ENCODE peak calls at places on chromosomes 11 and 22, in seven cellular contexts. One of them, this sample, is unnamed.

GRCh38 chr11:45665933-45666647 is 668 bp upstream of the CHST1 start:
- DNase-seq in omental fat pad: no peak
- DNase-seq in fibroblast of the aortic adventitia: no peak
- DNase-seq in PC-9: no peak
- DNase-seq in aorta: peak
- DNase-seq in SK-N-SH: no peak
- DNase-seq in HCT116: no peak
- DNase-seq in this sample: peak

GRCh38 chr11:121723261-121723741 is 270.5 kb upstream of the SORL1-AS1 start:
- DNase-seq in omental fat pad: no peak
- DNase-seq in fibroblast of the aortic adventitia: peak
- DNase-seq in PC-9: no peak
- DNase-seq in aorta: peak
- DNase-seq in SK-N-SH: no peak
- DNase-seq in HCT116: no peak
- DNase-seq in this sample: no peak

GRCh38 chr11:61695917-61696316 is 15.7 kb downstream of the DAGLA start:
- DNase-seq in omental fat pad: peak
- DNase-seq in fibroblast of the aortic adventitia: peak
- DNase-seq in PC-9: peak
- DNase-seq in aorta: peak
- DNase-seq in SK-N-SH: peak
- DNase-seq in HCT116: no peak
- DNase-seq in this sample: peak

GRCh38 chr22:50694766-50695420 is 22.3 kb downstream of the SHANK3 start:
- DNase-seq in omental fat pad: no peak
- DNase-seq in fibroblast of the aortic adventitia: no peak
- DNase-seq in PC-9: no peak
- DNase-seq in aorta: peak
- DNase-seq in SK-N-SH: no peak
- DNase-seq in HCT116: no peak
- DNase-seq in this sample: no peak

GRCh38 chr22:33544707-33545106 is 375.6 kb downstream of the LARGE1 start:
- DNase-seq in omental fat pad: no peak
- DNase-seq in fibroblast of the aortic adventitia: peak
- DNase-seq in PC-9: no peak
- DNase-seq in aorta: no peak
- DNase-seq in SK-N-SH: no peak
- DNase-seq in HCT116: no peak
- DNase-seq in this sample: no peak

GRCh38 chr11:102476812-102477211 is 24.2 kb upstream of the TMEM123 start:
- DNase-seq in omental fat pad: no peak
- DNase-seq in fibroblast of the aortic adventitia: no peak
- DNase-seq in PC-9: peak
- DNase-seq in aorta: no peak
- DNase-seq in SK-N-SH: no peak
- DNase-seq in HCT116: no peak
- DNase-seq in this sample: no peak

GRCh38 chr11:7511405-7511804 is 2.4 kb upstream of the PPFIBP2 start:
- DNase-seq in omental fat pad: no peak
- DNase-seq in fibroblast of the aortic adventitia: peak
- DNase-seq in PC-9: no peak
- DNase-seq in aorta: peak
- DNase-seq in SK-N-SH: no peak
- DNase-seq in HCT116: no peak
- DNase-seq in this sample: no peak

GRCh38 chr22:20001082-20001638 is 15.5 kb downstream of the ARVCF start:
- DNase-seq in omental fat pad: no peak
- DNase-seq in fibroblast of the aortic adventitia: no peak
- DNase-seq in PC-9: no peak
- DNase-seq in aorta: peak
- DNase-seq in SK-N-SH: no peak
- DNase-seq in HCT116: no peak
- DNase-seq in this sample: no peak

GRCh38 chr22:24471570-24471969 is 23.6 kb upstream of the UPB1 start:
- DNase-seq in omental fat pad: no peak
- DNase-seq in fibroblast of the aortic adventitia: peak
- DNase-seq in PC-9: no peak
- DNase-seq in aorta: no peak
- DNase-seq in SK-N-SH: no peak
- DNase-seq in HCT116: no peak
- DNase-seq in this sample: no peak

GRCh38 chr22:39723899-39724351 is 153.4 kb downstream of the CACNA1I start:
- DNase-seq in omental fat pad: no peak
- DNase-seq in fibroblast of the aortic adventitia: peak
- DNase-seq in PC-9: peak
- DNase-seq in aorta: peak
- DNase-seq in SK-N-SH: no peak
- DNase-seq in HCT116: peak
- DNase-seq in this sample: no peak

GRCh38 chr22:45867118-45867905 is 109.7 kb downstream of the WNT7B start:
- DNase-seq in omental fat pad: no peak
- DNase-seq in fibroblast of the aortic adventitia: no peak
- DNase-seq in PC-9: no peak
- DNase-seq in aorta: peak
- DNase-seq in SK-N-SH: peak
- DNase-seq in HCT116: no peak
- DNase-seq in this sample: no peak

GRCh38 chr11:86814775-86815174 is 14.4 kb downstream of the PRSS23 start:
- DNase-seq in omental fat pad: no peak
- DNase-seq in fibroblast of the aortic adventitia: peak
- DNase-seq in PC-9: no peak
- DNase-seq in aorta: no peak
- DNase-seq in SK-N-SH: no peak
- DNase-seq in HCT116: no peak
- DNase-seq in this sample: no peak

GRCh38 chr11:74072286-74072685 is 63.4 kb upstream of the UCP3 start:
- DNase-seq in omental fat pad: no peak
- DNase-seq in fibroblast of the aortic adventitia: no peak
- DNase-seq in PC-9: no peak
- DNase-seq in aorta: no peak
- DNase-seq in SK-N-SH: no peak
- DNase-seq in HCT116: no peak
- DNase-seq in this sample: no peak

GRCh38 chr11:121389651-121390050 is 62.5 kb upstream of the SORL1 start:
- DNase-seq in omental fat pad: no peak
- DNase-seq in fibroblast of the aortic adventitia: no peak
- DNase-seq in PC-9: no peak
- DNase-seq in aorta: no peak
- DNase-seq in SK-N-SH: no peak
- DNase-seq in HCT116: no peak
- DNase-seq in this sample: no peak

GRCh38 chr11:66420671-66421476 is at the start of gene NPAS4:
- DNase-seq in omental fat pad: no peak
- DNase-seq in fibroblast of the aortic adventitia: no peak
- DNase-seq in PC-9: no peak
- DNase-seq in aorta: no peak
- DNase-seq in SK-N-SH: peak
- DNase-seq in HCT116: no peak
- DNase-seq in this sample: no peak

GRCh38 chr11:110092577-110093406 is at the start of gene ZC3H12C:
- DNase-seq in omental fat pad: peak
- DNase-seq in fibroblast of the aortic adventitia: peak
- DNase-seq in PC-9: peak
- DNase-seq in aorta: peak
- DNase-seq in SK-N-SH: peak
- DNase-seq in HCT116: peak
- DNase-seq in this sample: peak

GRCh38 chr11:72389116-72389515 is 45.2 kb downstream of the CLPB start:
- DNase-seq in omental fat pad: no peak
- DNase-seq in fibroblast of the aortic adventitia: no peak
- DNase-seq in PC-9: no peak
- DNase-seq in aorta: no peak
- DNase-seq in SK-N-SH: no peak
- DNase-seq in HCT116: no peak
- DNase-seq in this sample: no peak

GRCh38 chr11:3085052-3085451 is 27.8 kb upstream of the CARS1 start:
- DNase-seq in omental fat pad: no peak
- DNase-seq in fibroblast of the aortic adventitia: no peak
- DNase-seq in PC-9: no peak
- DNase-seq in aorta: peak
- DNase-seq in SK-N-SH: peak
- DNase-seq in HCT116: no peak
- DNase-seq in this sample: no peak

GRCh38 chr22:49179175-49179574 is 648.5 kb downstream of the BRD1 start:
- DNase-seq in omental fat pad: no peak
- DNase-seq in fibroblast of the aortic adventitia: no peak
- DNase-seq in PC-9: no peak
- DNase-seq in aorta: no peak
- DNase-seq in SK-N-SH: no peak
- DNase-seq in HCT116: no peak
- DNase-seq in this sample: no peak

This sample was measured in Caki2.